ENCODE peak calls at places on chromosomes 3 and 15, in four cellular contexts. One of them, this sample, is unnamed.
A peak's percentile ranks its signal among the peaks of the same experiment; 100 is the strongest.

GRCh38 chr15:75455982-75456531 is 4.6 kb upstream of the SIN3A start:
- DNase-seq in right cardiac atrium: no peak
- DNase-seq in CD4-positive, CD25-positive, alpha-beta regulatory T cell: no peak
- DNase-seq in spleen: no peak
- DNase-seq in this sample: no peak

GRCh38 chr15:83207622-83208356 is at the start of gene HDGFL3:
- DNase-seq in right cardiac atrium: peak; percentile 86
- DNase-seq in CD4-positive, CD25-positive, alpha-beta regulatory T cell: no peak
- DNase-seq in spleen: peak; percentile 78
- DNase-seq in this sample: no peak

GRCh38 chr3:33900809-33901505 is 102.5 kb downstream of the PDCD6IP start:
- DNase-seq in spleen: no peak
- DNase-seq in right cardiac atrium: no peak
- DNase-seq in CD4-positive, CD25-positive, alpha-beta regulatory T cell: no peak
- DNase-seq in this sample: no peak

GRCh38 chr3:57935539-57935938 is 72.7 kb upstream of the FLNB start:
- DNase-seq in spleen: no peak
- DNase-seq in right cardiac atrium: no peak
- DNase-seq in CD4-positive, CD25-positive, alpha-beta regulatory T cell: no peak
- DNase-seq in this sample: no peak

GRCh38 chr3:187770224-187770623 is 25.0 kb upstream of the BCL6 start:
- DNase-seq in right cardiac atrium: no peak
- DNase-seq in spleen: no peak
- DNase-seq in CD4-positive, CD25-positive, alpha-beta regulatory T cell: peak; percentile 35
- DNase-seq in this sample: no peak

GRCh38 chr3:40615110-40615915 is 90.6 kb downstream of the ZNF621 start:
- DNase-seq in right cardiac atrium: no peak
- DNase-seq in CD4-positive, CD25-positive, alpha-beta regulatory T cell: no peak
- DNase-seq in spleen: no peak
- DNase-seq in this sample: no peak

GRCh38 chr3:16182183-16182582 is 7.7 kb downstream of the GALNT15 start:
- DNase-seq in CD4-positive, CD25-positive, alpha-beta regulatory T cell: no peak
- DNase-seq in spleen: no peak
- DNase-seq in right cardiac atrium: no peak
- DNase-seq in this sample: no peak

GRCh38 chr3:15755780-15756179 is 42.0 kb downstream of the ANKRD28 start:
- DNase-seq in spleen: no peak
- DNase-seq in CD4-positive, CD25-positive, alpha-beta regulatory T cell: no peak
- DNase-seq in right cardiac atrium: no peak
- DNase-seq in this sample: no peak

GRCh38 chr3:127680790-127681189 is 8.0 kb downstream of the ABTB1 start:
- DNase-seq in right cardiac atrium: peak; percentile 27
- DNase-seq in spleen: peak; percentile 75
- DNase-seq in CD4-positive, CD25-positive, alpha-beta regulatory T cell: no peak
- DNase-seq in this sample: no peak

GRCh38 chr15:99503411-99503810 is 62.4 kb upstream of the MEF2A start:
- DNase-seq in right cardiac atrium: no peak
- DNase-seq in CD4-positive, CD25-positive, alpha-beta regulatory T cell: no peak
- DNase-seq in spleen: no peak
- DNase-seq in this sample: no peak

GRCh38 chr15:77064539-77065308 is 6.2 kb downstream of the TSPAN3 start:
- DNase-seq in spleen: no peak
- DNase-seq in CD4-positive, CD25-positive, alpha-beta regulatory T cell: no peak
- DNase-seq in right cardiac atrium: no peak
- DNase-seq in this sample: no peak

GRCh38 chr3:73746610-73747009 is 121.9 kb upstream of the PDZRN3 start:
- DNase-seq in spleen: no peak
- DNase-seq in right cardiac atrium: no peak
- DNase-seq in CD4-positive, CD25-positive, alpha-beta regulatory T cell: no peak
- DNase-seq in this sample: no peak

GRCh38 chr3:53140575-53141467 is 10.6 kb upstream of the RFT1 start:
- DNase-seq in CD4-positive, CD25-positive, alpha-beta regulatory T cell: no peak
- DNase-seq in spleen: no peak
- DNase-seq in right cardiac atrium: no peak
- DNase-seq in this sample: no peak

GRCh38 chr3:143207338-143207961 is 87.9 kb downstream of the CHST2 start:
- DNase-seq in right cardiac atrium: no peak
- DNase-seq in CD4-positive, CD25-positive, alpha-beta regulatory T cell: no peak
- DNase-seq in spleen: no peak
- DNase-seq in this sample: no peak

GRCh38 chr15:79091204-79091867 is 756 bp upstream of the RASGRF1 start:
- DNase-seq in spleen: no peak
- DNase-seq in right cardiac atrium: no peak
- DNase-seq in CD4-positive, CD25-positive, alpha-beta regulatory T cell: no peak
- DNase-seq in this sample: no peak

GRCh38 chr3:45979378-45979777 is 16.2 kb downstream of the FYCO1 start:
- DNase-seq in right cardiac atrium: no peak
- DNase-seq in CD4-positive, CD25-positive, alpha-beta regulatory T cell: no peak
- DNase-seq in spleen: no peak
- DNase-seq in this sample: no peak

GRCh38 chr15:41809121-41809520 is 18.8 kb upstream of the JMJD7 start:
- DNase-seq in right cardiac atrium: no peak
- DNase-seq in spleen: no peak
- DNase-seq in CD4-positive, CD25-positive, alpha-beta regulatory T cell: no peak
- DNase-seq in this sample: no peak

GRCh38 chr3:36911990-36912804 is 32.7 kb downstream of the TRANK1 start:
- DNase-seq in right cardiac atrium: no peak
- DNase-seq in spleen: no peak
- DNase-seq in CD4-positive, CD25-positive, alpha-beta regulatory T cell: peak; percentile 66
- DNase-seq in this sample: peak; percentile 46

GRCh38 chr15:90064931-90065681 is 37.2 kb downstream of the IDH2 start:
- DNase-seq in right cardiac atrium: peak; percentile 92
- DNase-seq in CD4-positive, CD25-positive, alpha-beta regulatory T cell: no peak
- DNase-seq in spleen: peak; percentile 93
- DNase-seq in this sample: no peak

GRCh38 chr15:98802187-98802586 is 153.8 kb downstream of the IGF1R start:
- DNase-seq in right cardiac atrium: no peak
- DNase-seq in CD4-positive, CD25-positive, alpha-beta regulatory T cell: no peak
- DNase-seq in spleen: no peak
- DNase-seq in this sample: no peak

GRCh38 chr15:96273317-96274086 is 57.0 kb upstream of the NR2F2 start:
- DNase-seq in CD4-positive, CD25-positive, alpha-beta regulatory T cell: no peak
- DNase-seq in right cardiac atrium: no peak
- DNase-seq in spleen: no peak
- DNase-seq in this sample: no peak

GRCh38 chr3:189137416-189137815 is 34.4 kb upstream of the TPRG1 start:
- DNase-seq in right cardiac atrium: no peak
- DNase-seq in spleen: no peak
- DNase-seq in CD4-positive, CD25-positive, alpha-beta regulatory T cell: no peak
- DNase-seq in this sample: no peak

GRCh38 chr3:138938877-138939562 is 7.9 kb downstream of the FOXL2 start:
- DNase-seq in right cardiac atrium: no peak
- DNase-seq in CD4-positive, CD25-positive, alpha-beta regulatory T cell: no peak
- DNase-seq in spleen: no peak
- DNase-seq in this sample: no peak

GRCh38 chr3:152443212-152444023 is 174.7 kb downstream of the MBNL1 start:
- DNase-seq in CD4-positive, CD25-positive, alpha-beta regulatory T cell: no peak
- DNase-seq in right cardiac atrium: no peak
- DNase-seq in spleen: no peak
- DNase-seq in this sample: no peak
- H3K4me1 ChIP-seq in CD4-positive, CD25-positive, alpha-beta regulatory T cell: peaks cover 60% of the 10 kb centered on the region
- H3K4me1 ChIP-seq in right cardiac atrium: no peaks in the 10 kb centered on the region
- H3K4me1 ChIP-seq in spleen: peaks cover 95% of the 10 kb centered on the region
- H3K4me1 ChIP-seq in this sample: peaks cover 69% of the 10 kb centered on the region

DNA sequence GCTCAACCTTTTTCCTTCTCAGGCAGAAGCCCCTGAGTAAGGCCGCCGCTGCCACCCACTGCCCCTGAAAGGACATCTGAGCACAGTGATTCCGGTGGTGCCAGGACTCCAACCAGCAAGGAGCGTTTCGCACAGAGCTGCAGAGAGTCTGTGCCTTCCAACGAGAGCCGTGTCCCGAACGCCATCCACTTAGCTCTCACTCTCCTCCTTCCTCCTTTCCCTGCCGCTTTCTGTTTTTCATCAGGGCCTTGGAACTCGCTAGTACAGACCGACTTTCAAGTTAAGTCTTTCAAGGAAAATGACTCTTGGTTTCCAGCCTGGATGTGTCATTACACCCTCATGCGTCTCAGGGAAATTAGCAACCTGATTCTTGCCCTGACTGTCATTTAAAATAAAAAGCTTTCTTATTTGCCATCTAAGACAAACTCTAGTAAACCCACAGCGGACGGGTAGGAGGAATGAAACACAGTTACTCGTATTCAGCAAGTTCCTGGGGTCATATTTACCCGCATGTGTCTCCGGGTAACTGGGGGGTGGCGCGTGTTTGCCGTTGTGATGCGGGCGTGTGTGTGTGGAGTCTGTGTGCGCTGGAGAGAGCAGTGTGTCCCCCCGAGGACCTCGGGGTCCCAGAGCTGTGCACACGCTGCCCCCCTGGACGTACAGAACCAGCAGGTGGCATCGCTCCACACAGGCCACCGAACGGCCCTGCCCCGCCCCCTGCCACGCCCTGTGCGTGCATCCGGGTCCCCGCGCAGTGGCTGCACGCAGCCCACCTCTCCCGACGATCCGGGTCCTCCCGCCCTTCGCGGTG is 30.4 kb upstream of the ALDH1A3 start:
- DNase-seq in CD4-positive, CD25-positive, alpha-beta regulatory T cell: peak; percentile 26
- DNase-seq in right cardiac atrium: peak; percentile 77
- DNase-seq in spleen: peak; percentile 83
- DNase-seq in this sample: peak; percentile 3
- H3K4me3 ChIP-seq in CD4-positive, CD25-positive, alpha-beta regulatory T cell: peak overlapping the region; percentile 51
- H3K4me3 ChIP-seq in right cardiac atrium: peak overlapping the region; percentile 16
- H3K4me3 ChIP-seq in spleen: peak overlapping the region; percentile 72
- H3K4me3 ChIP-seq in this sample: peak overlapping the region; percentile 53

GRCh38 chr3:119019767-119020518 is 14.7 kb downstream of the IGSF11 start:
- DNase-seq in spleen: no peak
- DNase-seq in right cardiac atrium: no peak
- DNase-seq in CD4-positive, CD25-positive, alpha-beta regulatory T cell: no peak
- DNase-seq in this sample: no peak
- H3K4me1 ChIP-seq in spleen: no peaks in the 10 kb centered on the region
- H3K4me1 ChIP-seq in right cardiac atrium: no peaks in the 10 kb centered on the region
- H3K4me1 ChIP-seq in CD4-positive, CD25-positive, alpha-beta regulatory T cell: no peaks in the 10 kb centered on the region
- H3K4me1 ChIP-seq in this sample: no peaks in the 10 kb centered on the region

GRCh38 chr3:134326760-134327593 is 47.3 kb downstream of the AMOTL2 start:
- DNase-seq in right cardiac atrium: no peak
- DNase-seq in CD4-positive, CD25-positive, alpha-beta regulatory T cell: no peak
- DNase-seq in spleen: no peak
- DNase-seq in this sample: no peak
- H3K4me3 ChIP-seq in right cardiac atrium: no peak overlapping the region
- H3K4me3 ChIP-seq in CD4-positive, CD25-positive, alpha-beta regulatory T cell: no peak overlapping the region
- H3K4me3 ChIP-seq in spleen: no peak overlapping the region
- H3K4me3 ChIP-seq in this sample: no peak overlapping the region

GRCh38 chr3:81741214-81741613 is 20.2 kb downstream of the GBE1 start:
- DNase-seq in CD4-positive, CD25-positive, alpha-beta regulatory T cell: no peak
- DNase-seq in spleen: no peak
- DNase-seq in right cardiac atrium: no peak
- DNase-seq in this sample: no peak
- H3K4me1 ChIP-seq in CD4-positive, CD25-positive, alpha-beta regulatory T cell: no peaks in the 10 kb centered on the region
- H3K4me1 ChIP-seq in spleen: peaks cover 12% of the 10 kb centered on the region
- H3K4me1 ChIP-seq in right cardiac atrium: peaks cover 1% of the 10 kb centered on the region
- H3K4me1 ChIP-seq in this sample: no peaks in the 10 kb centered on the region

GRCh38 chr3:83496459-83496858 is 1462.3 kb upstream of the CADM2 start:
- DNase-seq in right cardiac atrium: no peak
- DNase-seq in CD4-positive, CD25-positive, alpha-beta regulatory T cell: no peak
- DNase-seq in spleen: no peak
- DNase-seq in this sample: no peak
- H3K4me3 ChIP-seq in right cardiac atrium: no peak overlapping the region
- H3K4me3 ChIP-seq in CD4-positive, CD25-positive, alpha-beta regulatory T cell: no peak overlapping the region
- H3K4me3 ChIP-seq in spleen: no peak overlapping the region
- H3K4me3 ChIP-seq in this sample: no peak overlapping the region

GRCh38 chr3:13252207-13252606 is 167.9 kb downstream of the NUP210 start:
- DNase-seq in right cardiac atrium: no peak
- DNase-seq in spleen: no peak
- DNase-seq in CD4-positive, CD25-positive, alpha-beta regulatory T cell: no peak
- DNase-seq in this sample: no peak
- H3K4me1 ChIP-seq in right cardiac atrium: peaks cover 5% of the 10 kb centered on the region
- H3K4me1 ChIP-seq in spleen: no peaks in the 10 kb centered on the region
- H3K4me1 ChIP-seq in CD4-positive, CD25-positive, alpha-beta regulatory T cell: no peaks in the 10 kb centered on the region
- H3K4me1 ChIP-seq in this sample: no peaks in the 10 kb centered on the region

GRCh38 chr15:69317392-69317841 is 18.7 kb downstream of the PAQR5 start:
- DNase-seq in CD4-positive, CD25-positive, alpha-beta regulatory T cell: no peak
- DNase-seq in right cardiac atrium: no peak
- DNase-seq in spleen: no peak
- DNase-seq in this sample: no peak
- H3K4me3 ChIP-seq in CD4-positive, CD25-positive, alpha-beta regulatory T cell: no peak overlapping the region
- H3K4me3 ChIP-seq in right cardiac atrium: no peak overlapping the region
- H3K4me3 ChIP-seq in spleen: no peak overlapping the region
- H3K4me3 ChIP-seq in this sample: no peak overlapping the region

GRCh38 chr15:85598718-85599398 is 195.9 kb downstream of the KLHL25 start:
- DNase-seq in spleen: no peak
- DNase-seq in right cardiac atrium: no peak
- DNase-seq in CD4-positive, CD25-positive, alpha-beta regulatory T cell: no peak
- DNase-seq in this sample: no peak
- H3K4me1 ChIP-seq in spleen: peaks cover 21% of the 10 kb centered on the region
- H3K4me1 ChIP-seq in right cardiac atrium: peaks cover 4% of the 10 kb centered on the region
- H3K4me1 ChIP-seq in CD4-positive, CD25-positive, alpha-beta regulatory T cell: peaks cover 20% of the 10 kb centered on the region
- H3K4me1 ChIP-seq in this sample: peaks cover 27% of the 10 kb centered on the region

DNA sequence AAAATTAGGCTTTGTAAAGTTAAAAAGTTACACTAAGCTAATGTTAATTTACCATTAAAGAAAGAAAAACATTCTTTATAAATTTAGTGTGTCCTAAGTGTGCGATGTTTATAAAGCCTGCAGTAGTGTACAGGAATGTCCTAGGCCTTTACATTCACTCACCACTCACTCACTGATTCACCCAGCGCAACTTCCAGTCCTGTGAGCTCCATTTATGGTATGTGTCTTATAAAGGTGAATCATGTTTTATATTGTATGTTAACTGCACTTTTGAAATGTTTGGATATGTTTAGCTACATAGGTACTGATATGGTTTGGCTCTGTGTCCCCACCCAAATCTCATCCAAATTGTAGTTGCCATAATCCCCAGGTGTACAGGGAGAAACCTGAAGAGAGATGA is 549.7 kb upstream of the EPHA6 start:
- DNase-seq in CD4-positive, CD25-positive, alpha-beta regulatory T cell: no peak
- DNase-seq in spleen: no peak
- DNase-seq in right cardiac atrium: no peak
- DNase-seq in this sample: no peak
- H3K4me3 ChIP-seq in CD4-positive, CD25-positive, alpha-beta regulatory T cell: no peak overlapping the region
- H3K4me3 ChIP-seq in spleen: no peak overlapping the region
- H3K4me3 ChIP-seq in right cardiac atrium: no peak overlapping the region
- H3K4me3 ChIP-seq in this sample: no peak overlapping the region